ENCODE peak calls at places on chromosome 20, in four cellular contexts. T is tibial nerve; W is HepG2; G is CD4-positive, CD25-positive, alpha-beta regulatory T cell. S is an unnamed sample.

GRCh38 chr20:20489054-20489453 is 121.2 kb downstream of the INSM1 start:
- DNase-seq in T (no peak), W (no peak), G (no peak), S (no peak)

GRCh38 chr20:16007164-16007563 is 566.1 kb downstream of the KIF16B start:
- DNase-seq in T (no peak), W (no peak), G (no peak), S (no peak)

GRCh38 chr20:60177080-60177479 is 218.9 kb downstream of the CDH26 start:
- DNase-seq in W (no peak), T (no peak), G (no peak), S (no peak)

GRCh38 chr20:24778585-24779031 is 170.5 kb upstream of the CST7 start:
- DNase-seq in T (no peak), G (no peak), W (no peak), S (peak)

GRCh38 chr20:43954704-43955243 is 40.1 kb downstream of the TOX2 start:
- DNase-seq in G (no peak), T (no peak), W (no peak), S (no peak)

GRCh38 chr20:11810316-11811130 is 107.2 kb upstream of the BTBD3 start:
- DNase-seq in T (no peak), G (no peak), W (no peak), S (no peak)

GRCh38 chr20:62266340-62266739 is 28.0 kb downstream of the OSBPL2 start:
- DNase-seq in T (no peak), W (peak), G (no peak), S (no peak)

GRCh38 chr20:58237318-58238182 is 9.1 kb upstream of the ANKRD60 start:
- DNase-seq in G (no peak), T (no peak), W (no peak), S (no peak)

GRCh38 chr20:15760217-15760567 is 813.1 kb downstream of the KIF16B start:
- DNase-seq in T (no peak), G (no peak), W (no peak), S (no peak)

GRCh38 chr20:16475225-16475624 is 98.0 kb downstream of the KIF16B start:
- DNase-seq in T (no peak), W (peak), G (no peak), S (peak)

GRCh38 chr20:8766868-8767390 is 302.0 kb upstream of the PLCB4 start:
- DNase-seq in T (no peak), G (no peak), W (no peak), S (no peak)

GRCh38 chr20:56630506-56631317 is 1.6 kb downstream of the TFAP2C start:
- DNase-seq in G (no peak), W (no peak), T (no peak), S (no peak)

GRCh38 chr20:25317351-25318075 is 69.6 kb downstream of the PYGB start:
- DNase-seq in T (no peak), G (no peak), W (no peak), S (no peak)

GRCh38 chr20:46084805-46085792 is 4.7 kb downstream of the NCOA5 start:
- DNase-seq in T (peak), W (peak), G (no peak), S (peak)

GRCh38 chr20:10635476-10636208 is 38.2 kb downstream of the JAG1 start:
- DNase-seq in W (no peak), G (no peak), T (no peak), S (no peak)

GRCh38 chr20:25389858-25390537 is 637 bp downstream of the ABHD12 start:
- DNase-seq in T (no peak), W (no peak), G (peak), S (peak)

GRCh38 chr20:59455392-59456341 is 148.7 kb upstream of the PHACTR3 start:
- DNase-seq in G (no peak), T (no peak), W (no peak), S (peak)

GRCh38 chr20:50730765-50731054 is 670 bp upstream of the PARD6B start:
- DNase-seq in W (no peak), G (no peak), T (no peak), S (no peak)

GRCh38 chr20:51600016-51600420 is 57.5 kb upstream of the NFATC2 start:
- DNase-seq in W (no peak), G (no peak), T (no peak), S (no peak)

GRCh38 chr20:53238121-53238660 is 266.0 kb downstream of the TSHZ2 start:
- DNase-seq in G (no peak), T (no peak), W (no peak), S (no peak)

GRCh38 chr20:24617080-24617432 is 147.6 kb downstream of the SYNDIG1 start:
- DNase-seq in G (no peak), W (no peak), T (no peak), S (no peak)

GRCh38 chr20:9916776-9917175 is 77.9 kb upstream of the PAK5 start:
- DNase-seq in G (no peak), T (no peak), W (no peak), S (no peak)

GRCh38 chr20:47501117-47501482 is 587 bp upstream of the NCOA3 start:
- DNase-seq in W (no peak), G (no peak), T (no peak), S (no peak)

GRCh38 chr20:59586613-59587012 is 17.7 kb upstream of the PHACTR3 start:
- DNase-seq in T (no peak), G (no peak), W (no peak), S (no peak)

GRCh38 chr20:4013041-4013440 is 2.3 kb downstream of the RNF24 start:
- DNase-seq in W (no peak), G (no peak), T (no peak), S (no peak)

GRCh38 chr20:4018015-4018748 is 2.8 kb upstream of the RNF24 start:
- DNase-seq in W (no peak), T (no peak), G (no peak), S (no peak)

GRCh38 chr20:4017051-4017702 is 1.8 kb upstream of the RNF24 start:
- DNase-seq in W (no peak), G (no peak), T (no peak), S (no peak)

GRCh38 chr20:4014031-4014474 is 1.3 kb downstream of the RNF24 start:
- DNase-seq in W (peak), T (peak), G (peak), S (peak)

GRCh38 chr20:4016349-4017050 is 1.1 kb upstream of the RNF24 start:
- DNase-seq in G (no peak), T (no peak), W (no peak), S (no peak)
- H3K27ac ChIP-seq in G (no peak), T (no peak), W (no peak), S (no peak)

DNA sequence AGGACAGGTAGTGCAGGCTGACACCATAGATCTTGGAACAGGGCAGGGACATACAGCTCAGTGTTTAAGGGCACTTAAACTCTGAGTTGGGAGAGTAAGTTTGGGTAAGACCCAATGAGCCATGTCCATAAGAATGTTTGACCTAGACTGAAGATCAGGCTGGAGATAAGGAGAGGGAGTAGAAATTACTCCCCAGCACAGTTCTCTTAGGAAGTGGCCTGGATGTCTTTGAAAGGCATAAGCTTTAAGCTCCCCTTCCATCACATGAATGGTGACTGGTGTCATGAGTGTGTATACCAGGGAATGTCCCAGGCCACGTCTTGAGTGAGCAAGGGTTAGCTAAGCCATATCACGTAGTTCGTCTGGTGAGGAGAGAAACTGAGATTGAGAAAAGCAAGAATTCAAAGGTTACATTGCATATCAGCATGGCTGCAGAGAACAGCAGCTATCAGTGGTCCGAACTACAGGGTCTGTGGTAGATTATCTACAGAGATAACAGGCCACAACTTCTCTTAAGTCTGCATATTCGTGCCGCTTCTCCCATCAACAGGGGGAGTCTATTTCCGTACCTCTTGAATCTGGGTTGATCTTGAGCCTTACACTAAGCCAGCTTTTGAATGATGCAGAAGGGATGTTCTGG is 60.1 kb upstream of the BMP2 start:
- DNase-seq in G (no peak), W (no peak), T (no peak), S (peak)
- H3K27ac ChIP-seq in G (no peak), W (no peak), T (peak), S (peak)

DNA sequence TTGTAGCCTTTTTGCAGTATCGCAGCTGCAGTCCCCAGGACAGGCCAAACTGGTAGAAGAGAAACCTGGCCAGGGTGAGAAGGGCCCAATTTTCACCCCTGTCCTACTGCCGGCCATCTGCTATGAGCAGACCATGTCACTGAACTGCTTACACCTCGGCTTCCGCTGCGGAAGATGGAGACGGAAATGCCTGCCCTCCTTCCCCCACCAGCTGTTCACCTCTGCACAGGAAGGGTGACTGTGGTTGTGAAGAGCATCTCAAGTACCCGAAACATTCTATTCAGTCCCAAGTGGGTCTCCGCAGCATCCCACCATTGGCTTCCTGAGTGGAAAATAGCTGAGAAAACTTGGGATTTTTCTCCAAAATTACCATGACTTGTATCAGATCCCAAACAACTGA is 16.1 kb downstream of the DOK5 start:
- DNase-seq in T (no peak), W (no peak), G (no peak), S (no peak)
- H3K27ac ChIP-seq in T (no peak), W (no peak), G (no peak), S (no peak)

GRCh38 chr20:6766433-6766832 is 1.1 kb upstream of the BMP2 start:
- DNase-seq in T (no peak), W (no peak), G (no peak), S (peak)

GRCh38 chr20:6767166-6767535 is 335 bp upstream of the BMP2 start:
- DNase-seq in G (no peak), T (no peak), W (no peak), S (no peak)

GRCh38 chr20:6765469-6766058 is 1.9 kb upstream of the BMP2 start:
- DNase-seq in T (peak), W (peak), G (no peak), S (peak)

GRCh38 chr20:6768228-6769185 is 1.0 kb downstream of the BMP2 start:
- DNase-seq in W (no peak), G (no peak), T (peak), S (peak)

DNA sequence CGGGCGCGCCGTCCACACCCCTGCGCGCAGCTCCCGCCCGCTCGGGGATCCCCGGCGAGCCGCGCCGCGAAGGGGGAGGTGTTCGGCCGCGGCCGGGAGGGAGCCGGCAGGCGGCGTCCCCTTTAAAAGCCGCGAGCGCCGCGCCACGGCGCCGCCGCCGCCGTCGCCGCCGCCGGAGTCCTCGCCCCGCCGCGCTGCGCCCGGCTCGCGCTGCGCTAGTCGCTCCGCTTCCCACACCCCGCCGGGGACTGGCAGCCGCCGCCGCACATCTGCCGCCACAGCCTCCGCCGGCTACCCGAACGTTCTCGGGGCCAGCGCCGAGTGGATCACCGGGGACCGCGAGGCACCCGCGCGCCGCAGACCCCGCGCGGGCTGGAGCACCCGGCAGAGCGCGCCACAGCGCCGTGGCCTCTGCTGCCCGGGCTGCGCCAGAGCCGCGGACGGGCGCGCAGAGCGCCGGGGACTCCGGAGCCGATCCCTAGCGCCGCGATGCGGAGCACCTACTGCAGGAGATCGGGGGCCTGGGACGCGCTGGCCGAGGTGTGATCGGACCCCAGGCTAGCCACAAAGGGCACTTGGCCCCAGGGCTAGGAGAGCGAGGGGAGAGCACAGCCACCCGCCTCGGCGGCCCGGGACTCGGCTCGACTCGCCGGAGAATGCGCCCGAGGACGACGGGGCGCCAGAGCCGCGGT is at the start of gene BMP2:
- DNase-seq in T (peak), G (no peak), W (no peak), S (peak)
- H3K27ac ChIP-seq in T (peak), G (no peak), W (no peak), S (peak)

GRCh38 chr20:35726759-35727711 is 15.0 kb downstream of the RBM39 start:
- DNase-seq in W (no peak), G (no peak), T (no peak), S (no peak)
- H3K27ac ChIP-seq in W (no peak), G (no peak), T (no peak), S (no peak)

DNA sequence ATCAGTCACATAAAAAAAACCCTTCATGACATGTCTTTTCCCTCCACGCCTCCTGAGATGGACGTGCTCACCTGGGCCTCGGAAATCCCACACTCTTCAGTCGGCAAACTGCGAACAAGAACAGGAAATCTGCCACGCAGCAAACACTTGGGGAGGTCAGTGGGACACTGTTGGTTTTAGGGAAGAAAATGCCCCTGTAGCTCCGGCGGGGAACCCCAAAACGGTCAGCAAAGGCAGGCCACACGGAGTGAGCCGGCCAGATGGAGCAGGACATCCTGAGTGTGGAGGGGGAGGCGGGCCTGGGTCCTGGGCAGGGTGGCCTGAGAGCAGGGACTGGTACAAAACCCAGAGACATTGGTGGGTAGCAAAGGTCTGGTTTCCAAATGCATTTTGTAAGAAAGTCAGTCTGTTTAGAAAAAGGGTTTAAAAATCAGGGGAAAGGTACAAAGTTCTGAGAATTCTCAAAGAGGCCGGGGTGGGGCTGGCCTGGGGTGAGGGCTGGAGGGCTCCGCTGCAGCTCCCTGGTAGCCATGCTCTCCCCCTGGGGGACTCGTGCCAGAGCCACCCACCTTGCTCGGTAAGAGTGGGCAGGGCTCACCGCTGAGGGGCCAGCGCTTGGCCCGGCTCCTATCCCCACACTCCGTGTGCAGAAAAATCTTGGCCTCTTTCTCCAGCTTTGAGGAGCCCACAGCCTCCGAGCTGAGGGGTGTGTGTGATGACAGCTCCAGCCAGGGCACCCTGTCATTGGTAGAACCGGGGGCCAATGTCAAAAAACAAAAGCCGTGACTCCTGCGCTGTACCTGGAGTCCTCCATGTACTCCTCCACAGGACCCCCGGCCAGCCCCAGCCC is 5.2 kb downstream of the SLC2A4RG start:
- DNase-seq in W (peak), G (no peak), T (no peak), S (no peak)
- H3K27ac ChIP-seq in W (peak), G (no peak), T (peak), S (no peak)

GRCh38 chr20:49340161-49340966 is 62.5 kb upstream of the ZNFX1 start:
- DNase-seq in T (no peak), W (no peak), G (no peak), S (no peak)

GRCh38 chr20:49344140-49344539 is 66.3 kb upstream of the ZNFX1 start:
- DNase-seq in W (no peak), G (no peak), T (no peak), S (no peak)

GRCh38 chr20:49344975-49345374 is 67.1 kb upstream of the ZNFX1 start:
- DNase-seq in G (no peak), T (peak), W (no peak), S (no peak)

GRCh38 chr20:49345538-49345937 is 67.7 kb upstream of the ZNFX1 start:
- DNase-seq in G (no peak), T (no peak), W (no peak), S (no peak)

DNA sequence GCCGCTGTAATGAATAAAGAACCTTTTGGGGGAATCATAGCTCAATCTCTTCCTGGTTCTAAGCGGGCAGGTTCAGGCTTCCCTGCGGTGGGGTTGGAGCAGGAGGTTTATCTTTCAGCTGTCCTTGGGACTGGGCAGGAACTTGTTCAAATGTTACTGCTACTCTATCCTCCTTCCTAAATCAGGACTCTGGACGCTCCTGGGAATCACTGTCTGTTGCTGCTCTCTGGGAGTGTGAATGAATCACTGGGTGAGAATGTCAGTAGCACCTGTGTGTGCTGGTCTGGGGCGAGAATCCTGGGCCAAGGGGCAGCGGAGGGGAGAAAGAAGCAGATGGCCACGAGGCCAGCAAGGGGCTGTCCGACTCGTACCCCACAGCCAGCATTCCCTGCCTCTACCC is 65.4 kb upstream of the ZNFX1 start:
- DNase-seq in T (no peak), G (no peak), W (no peak), S (no peak)
- H3K27ac ChIP-seq in T (no peak), G (no peak), W (no peak), S (no peak)

GRCh38 chr20:2287504-2287903 is 8.3 kb upstream of the TGM3 start:
- DNase-seq in G (no peak), W (no peak), T (no peak), S (no peak)

GRCh38 chr20:2282181-2282580 is 13.6 kb upstream of the TGM3 start:
- DNase-seq in W (no peak), T (no peak), G (no peak), S (no peak)

GRCh38 chr20:2283706-2284423 is 11.9 kb upstream of the TGM3 start:
- DNase-seq in W (no peak), G (no peak), T (no peak), S (no peak)

GRCh38 chr20:2285193-2285592 is 10.6 kb upstream of the TGM3 start:
- DNase-seq in G (no peak), T (no peak), W (no peak), S (no peak)

GRCh38 chr20:2285618-2286017 is 10.2 kb upstream of the TGM3 start:
- DNase-seq in T (no peak), G (no peak), W (no peak), S (no peak)
- H3K27ac ChIP-seq in T (no peak), G (no peak), W (no peak), S (no peak)

GRCh38 chr20:21522479-21523397 is 8.9 kb upstream of the NKX2-2 start:
- DNase-seq in W (no peak), G (no peak), T (no peak), S (peak)
- H3K27ac ChIP-seq in W (no peak), G (no peak), T (no peak), S (no peak)

GRCh38 chr20:34904202-34904621 is 27.8 kb downstream of the ACSS2 start:
- DNase-seq in G (no peak), T (peak), W (no peak), S (peak)
- H3K27ac ChIP-seq in G (no peak), T (peak), W (no peak), S (peak)